ENCODE peak calls at places on chromosomes 16 and 17, in four cellular contexts. E, A, Y and B are unnamed samples. For H3K4me1 and H3K27me3, the result is how much of the 10 kb centered on the place peaks cover.

GRCh38 chr17:37147301-37147812 is 198.6 kb downstream of the AATF start:
- DNase-seq in E (no peak), A (no peak), Y (no peak), B (no peak)

GRCh38 chr16:11698271-11698689 is 30.0 kb downstream of the SNN start:
- DNase-seq in E (peak), A (no peak), Y (no peak), B (no peak)

GRCh38 chr17:30232015-30232821 is 3.3 kb downstream of the SLC6A4 start:
- DNase-seq in E (no peak), A (no peak), Y (no peak), B (no peak)

GRCh38 chr17:9987779-9988585 is 82.9 kb upstream of the RCVRN start:
- DNase-seq in E (peak), A (peak), Y (no peak), B (no peak)

GRCh38 chr17:44911133-44912001 is 3.9 kb downstream of the GFAP start:
- DNase-seq in E (peak), A (peak), Y (peak), B (peak)

GRCh38 chr16:3138342-3138741 is 3.5 kb downstream of the ZNF213 start:
- DNase-seq in E (no peak), A (peak), Y (no peak), B (peak)

GRCh38 chr17:61404702-61405046 is 5.0 kb downstream of the TBX2 start:
- DNase-seq in E (no peak), A (peak), Y (no peak), B (no peak)

GRCh38 chr17:4270746-4271145 is 7.0 kb upstream of the ANKFY1 start:
- DNase-seq in E (no peak), A (no peak), Y (no peak), B (no peak)

GRCh38 chr16:5060073-5060641 is 5.6 kb downstream of the C16orf89 start:
- DNase-seq in E (no peak), A (no peak), Y (no peak), B (no peak)

GRCh38 chr16:70255584-70255983 is 3.8 kb upstream of the EXOSC6 start:
- DNase-seq in E (no peak), A (no peak), Y (no peak), B (no peak)

GRCh38 chr16:89938636-89938885 is 10.0 kb upstream of the DEF8 start:
- DNase-seq in E (no peak), A (no peak), Y (no peak), B (no peak)

GRCh38 chr17:51815097-51815496 is 343.4 kb downstream of the CA10 start:
- DNase-seq in E (no peak), A (no peak), Y (no peak), B (no peak)

GRCh38 chr17:36856169-36856568 is 81.1 kb upstream of the LHX1 start:
- DNase-seq in E (no peak), A (no peak), Y (no peak), B (no peak)

GRCh38 chr17:45430738-45431530 is 1.7 kb downstream of the ARHGAP27 start:
- DNase-seq in E (peak), A (no peak), Y (peak), B (peak)

GRCh38 chr16:31333686-31334649 is 21.0 kb upstream of the ITGAX start:
- DNase-seq in E (peak), A (no peak), Y (peak), B (no peak)

GRCh38 chr17:40559954-40560591 is 5.2 kb downstream of the CCR7 start:
- DNase-seq in E (peak), A (peak), Y (peak), B (peak)

GRCh38 chr17:54945246-54945645 is 23.2 kb downstream of the COX11 start:
- DNase-seq in E (no peak), A (no peak), Y (no peak), B (no peak)

GRCh38 chr16:68987734-68988457 is 117.6 kb upstream of the HAS3 start:
- DNase-seq in E (no peak), A (no peak), Y (no peak), B (no peak)

GRCh38 chr16:72923757-72924156 is 124.2 kb downstream of the ZFHX3 start:
- DNase-seq in E (no peak), A (no peak), Y (no peak), B (no peak)

GRCh38 chr17:78357687-78358537 is 2.0 kb downstream of the SOCS3 start:
- DNase-seq in E (peak), A (no peak), Y (no peak), B (no peak)

GRCh38 chr16:75457485-75458021 is 6.9 kb downstream of the TMEM170A start:
- DNase-seq in E (no peak), A (no peak), Y (no peak), B (no peak)

GRCh38 chr16:2755158-2755557 is 2.7 kb downstream of the SRRM2 start:
- DNase-seq in E (no peak), A (no peak), Y (no peak), B (no peak)

GRCh38 chr16:59993101-59993500 is 1259.0 kb upstream of the GOT2 start:
- DNase-seq in E (no peak), A (no peak), Y (no peak), B (peak)

GRCh38 chr16:1983544-1984346 is at the start of gene GFER:
- DNase-seq in E (peak), A (peak), Y (peak), B (peak)

GRCh38 chr17:31158741-31159377 is 64.1 kb downstream of the NF1 start:
- DNase-seq in E (peak), A (no peak), Y (no peak), B (no peak)

GRCh38 chr16:14301150-14302030 is 230.3 kb downstream of the MRTFB start:
- DNase-seq in E (peak), A (peak), Y (no peak), B (no peak)

GRCh38 chr17:64750891-64751677 is 89.0 kb upstream of the SMURF2 start:
- DNase-seq in E (no peak), A (no peak), Y (no peak), B (no peak)

GRCh38 chr17:49793309-49793708 is 4.8 kb downstream of the KAT7 start:
- DNase-seq in E (no peak), A (no peak), Y (no peak), B (no peak)

GRCh38 chr17:49789278-49789578 is 747 bp downstream of the KAT7 start:
- DNase-seq in E (no peak), A (no peak), Y (no peak), B (no peak)

GRCh38 chr17:49787932-49788442 is 494 bp upstream of the KAT7 start:
- DNase-seq in E (peak), A (peak), Y (no peak), B (no peak)

GRCh38 chr17:49784636-49785035 is 3.8 kb upstream of the KAT7 start:
- DNase-seq in E (no peak), A (no peak), Y (no peak), B (no peak)

DNA sequence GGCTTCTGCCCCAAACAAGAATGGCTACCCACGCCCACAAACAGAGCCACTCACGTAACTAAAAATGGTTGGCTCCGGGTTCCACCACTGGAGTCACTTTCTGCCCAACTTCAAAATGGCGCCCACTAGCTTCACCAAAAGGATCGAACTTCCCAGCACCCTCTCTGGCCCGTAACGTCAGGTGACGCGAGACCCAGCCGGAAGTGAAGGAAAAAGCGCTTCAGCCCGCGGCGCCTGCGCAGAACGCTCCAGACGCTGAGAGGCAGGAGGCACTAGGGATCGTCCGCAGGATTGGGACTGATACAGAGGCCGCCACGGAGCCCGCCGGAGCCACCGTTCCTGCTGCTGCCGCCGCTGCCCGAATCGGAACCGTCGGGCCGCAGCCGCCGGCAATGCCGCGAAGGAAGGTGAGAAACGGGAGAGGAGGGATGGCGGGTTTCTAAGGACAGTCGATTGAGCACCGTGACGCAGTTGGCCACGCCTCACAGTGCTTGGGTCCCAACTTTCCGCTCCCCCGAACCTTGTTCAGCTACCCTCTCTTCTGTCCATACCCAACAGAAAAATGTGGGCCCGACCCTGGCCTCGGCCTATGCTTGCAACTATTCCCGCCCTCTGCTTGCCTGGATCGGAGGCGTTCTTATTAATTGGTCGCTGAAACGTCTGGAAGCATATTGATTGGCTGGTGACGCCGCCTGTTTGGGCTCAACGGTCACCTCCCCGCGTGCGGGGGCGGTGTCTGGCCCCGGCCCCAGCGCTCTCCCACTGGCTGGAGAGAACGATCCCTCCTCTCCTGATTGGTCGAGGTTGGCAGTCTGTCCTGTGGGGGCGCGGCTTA is at the start of gene KAT7:
- DNase-seq in E (peak), A (peak), Y (peak), B (peak)
- H3K4me1 ChIP-seq in E (under half), A (half or more), Y (under half), B (under half)

DNA sequence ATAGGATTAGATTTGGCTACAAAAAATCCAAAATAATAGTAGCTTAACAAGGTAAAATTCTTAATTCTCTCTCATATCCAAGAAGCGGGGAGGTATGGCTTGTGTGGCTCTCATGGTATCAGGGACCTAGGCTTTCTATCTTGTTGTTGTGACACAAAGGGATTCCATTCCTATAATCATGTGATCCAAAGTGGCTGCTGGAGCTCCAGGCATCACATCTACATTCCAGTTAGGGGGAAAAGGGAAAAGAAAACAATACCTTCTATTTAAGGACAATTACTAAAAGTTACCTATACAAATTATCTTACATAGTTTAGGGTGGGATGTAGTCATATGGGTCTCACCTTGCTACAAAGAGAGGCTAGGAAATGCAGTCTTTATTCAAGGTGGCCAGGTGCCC is 47.6 kb upstream of the CACNG4 start:
- DNase-seq in E (no peak), A (no peak), Y (no peak), B (no peak)
- H3K27me3 ChIP-seq in E (under half), A (under half), Y (under half), B (under half)

DNA sequence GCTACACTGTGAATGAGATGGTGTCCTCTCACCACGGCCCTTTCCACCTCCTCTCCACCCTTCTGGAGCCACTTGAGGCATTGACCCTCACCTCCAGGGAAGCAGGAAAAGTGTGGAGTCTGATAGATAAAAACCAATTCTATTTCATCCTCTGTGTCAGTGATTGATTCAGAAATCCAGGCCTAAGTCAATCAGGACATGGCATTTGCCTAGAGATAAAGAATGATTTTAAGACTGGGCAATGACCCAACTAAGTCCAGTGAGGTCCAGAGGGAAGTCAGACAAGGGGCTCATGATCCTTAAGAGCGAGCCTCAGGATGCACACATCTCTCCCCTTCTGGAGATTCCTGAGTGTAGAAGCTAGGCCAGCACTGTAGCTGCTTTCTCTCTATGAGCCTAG is 41.1 kb upstream of the TNRC6A start:
- DNase-seq in E (no peak), A (no peak), Y (no peak), B (no peak)
- H3K27ac ChIP-seq in E (no peak), A (no peak), Y (no peak), B (no peak)

DNA sequence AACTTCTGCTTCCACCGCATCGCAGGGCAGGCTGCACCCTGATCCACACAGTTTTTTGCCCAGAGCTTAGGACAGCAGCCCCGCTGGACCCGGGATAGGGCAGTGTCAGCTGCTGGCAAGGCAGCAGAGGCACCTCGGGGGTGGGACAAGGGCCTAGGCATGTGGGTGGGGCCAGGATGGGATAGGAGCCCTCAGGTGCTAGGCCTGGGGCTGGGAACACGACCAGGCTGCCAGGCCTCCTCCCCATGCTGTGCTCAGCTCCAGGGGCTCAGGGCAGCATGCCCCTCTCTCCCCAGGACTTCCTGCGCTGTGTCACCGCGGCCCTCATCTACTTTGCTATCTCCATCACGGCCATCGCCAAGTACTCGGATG is 4.6 kb downstream of the CMTM3 start:
- DNase-seq in E (no peak), A (no peak), Y (no peak), B (no peak)
- H3K4me1 ChIP-seq in E (under half), A (under half), Y (under half), B (under half)

GRCh38 chr17:7294614-7295153 is at the start of gene YBX2:
- DNase-seq in E (peak), A (peak), Y (peak), B (peak)
- H3K27me3 ChIP-seq in E (under half), A (under half), Y (under half), B (under half)

GRCh38 chr16:85350146-85350728 is 238.0 kb upstream of the CIBAR2 start:
- DNase-seq in E (no peak), A (no peak), Y (no peak), B (no peak)

GRCh38 chr16:85349413-85350145 is 237.3 kb upstream of the CIBAR2 start:
- DNase-seq in E (no peak), A (no peak), Y (no peak), B (no peak)

GRCh38 chr16:85348065-85348840 is 236.0 kb upstream of the CIBAR2 start:
- DNase-seq in E (no peak), A (no peak), Y (no peak), B (no peak)

GRCh38 chr16:85347213-85347591 is 234.9 kb upstream of the CIBAR2 start:
- DNase-seq in E (peak), A (no peak), Y (no peak), B (no peak)

DNA sequence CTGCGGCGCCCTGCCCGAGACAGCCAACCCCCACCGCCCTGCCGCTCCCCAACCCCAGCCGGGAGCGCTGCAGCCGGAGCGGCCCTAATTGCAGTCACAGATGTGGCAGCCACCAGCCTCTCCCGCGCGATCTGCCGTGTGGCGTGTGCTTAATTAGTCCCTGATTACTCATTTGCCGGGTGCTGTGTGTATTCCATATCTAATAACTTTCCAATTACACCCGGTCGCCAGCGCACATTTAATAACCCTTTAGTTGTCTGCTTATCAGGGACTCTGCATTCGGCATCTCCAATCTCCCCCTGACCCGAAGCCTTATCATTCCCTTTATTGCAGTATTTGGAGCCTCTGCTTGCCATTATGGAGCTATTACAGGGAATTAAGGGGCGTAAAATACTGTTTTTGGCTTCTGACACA is 236.7 kb upstream of the CIBAR2 start:
- DNase-seq in E (no peak), A (no peak), Y (no peak), B (no peak)
- H3K27ac ChIP-seq in E (no peak), A (no peak), Y (no peak), B (no peak)

GRCh38 chr16:48374255-48374654 is 11.0 kb downstream of the SIAH1 start:
- DNase-seq in E (no peak), A (no peak), Y (no peak), B (no peak)
- H3K4me1 ChIP-seq in E (under half), A (half or more), Y (under half), B (half or more)